ENCODE peak calls at places on chromosomes 4 and X, in nine cellular contexts. P, H, D, B, V, K, X, L and Q are unnamed samples.

GRCh38 chr4:174580597-174580996 is 58.3 kb upstream of the HPGD start:
- DNase-seq in P (no peak), H (no peak), D (no peak), B (peak), V (no peak), K (no peak), X (peak), L (no peak), Q (no peak)

GRCh38 chr4:17552427-17552826 is 24.6 kb upstream of the LAP3 start:
- DNase-seq in P (no peak), H (no peak), D (no peak), B (no peak), V (no peak), K (no peak), X (no peak), L (no peak), Q (no peak)

GRCh38 chr4:48275247-48275646 is 5.6 kb upstream of the TEC start:
- DNase-seq in P (no peak), H (peak), D (no peak), B (peak), V (peak), K (no peak), X (no peak), L (no peak), Q (no peak)

GRCh38 chr4:152943673-152944072 is 7.5 kb downstream of the FHDC1 start:
- DNase-seq in P (no peak), H (no peak), D (no peak), B (peak), V (peak), K (no peak), X (no peak), L (no peak), Q (no peak)

GRCh38 chrX:104189862-104190261 is 23.6 kb downstream of the FAM199X start:
- DNase-seq in P (no peak), H (no peak), D (no peak), B (no peak), V (no peak), K (no peak), X (no peak), L (no peak), Q (no peak)

GRCh38 chr4:152209772-152210493 is 326.0 kb downstream of the FBXW7 start:
- DNase-seq in P (no peak), H (no peak), D (no peak), B (peak), V (no peak), K (no peak), X (no peak), L (no peak), Q (no peak)

GRCh38 chr4:184306470-184306869 is 88.8 kb upstream of the ENPP6 start:
- DNase-seq in P (no peak), H (no peak), D (no peak), B (no peak), V (no peak), K (no peak), X (no peak), L (no peak), Q (no peak)

GRCh38 chrX:68286076-68286475 is 147.2 kb downstream of the OPHN1 start:
- DNase-seq in P (no peak), H (peak), D (no peak), B (no peak), V (peak), K (no peak), X (no peak), L (no peak), Q (no peak)

GRCh38 chr4:122152699-122153328 is 683 bp downstream of the BLTP1 start:
- DNase-seq in P (peak), H (peak), D (no peak), B (peak), V (peak), K (peak), X (peak), L (no peak), Q (peak)

GRCh38 chrX:136086521-136086920 is 60.8 kb upstream of the FHL1 start:
- DNase-seq in P (no peak), H (peak), D (no peak), B (no peak), V (peak), K (no peak), X (no peak), L (no peak), Q (no peak)

GRCh38 chrX:63764946-63765345 is 20.1 kb downstream of the ARHGEF9 start:
- DNase-seq in P (no peak), H (peak), D (no peak), B (no peak), V (peak), K (no peak), X (peak), L (no peak), Q (no peak)

GRCh38 chrX:38513087-38513742 is 48.1 kb upstream of the TSPAN7 start:
- DNase-seq in P (no peak), H (no peak), D (no peak), B (peak), V (no peak), K (no peak), X (no peak), L (no peak), Q (no peak)

GRCh38 chrX:64196606-64197005 is 8.9 kb downstream of the AMER1 start:
- DNase-seq in P (no peak), H (no peak), D (no peak), B (no peak), V (no peak), K (no peak), X (no peak), L (no peak), Q (no peak)

GRCh38 chrX:150704030-150704613 is 10.9 kb downstream of the MTMR1 start:
- DNase-seq in P (no peak), H (peak), D (no peak), B (peak), V (peak), K (no peak), X (no peak), L (no peak), Q (no peak)

GRCh38 chrX:38968817-38969216 is 167.6 kb downstream of the MID1IP1 start:
- DNase-seq in P (no peak), H (no peak), D (no peak), B (peak), V (no peak), K (peak), X (no peak), L (no peak), Q (no peak)

GRCh38 chr4:121873604-121874003 is 3.3 kb upstream of the BBS7 start:
- DNase-seq in P (no peak), H (peak), D (no peak), B (peak), V (no peak), K (no peak), X (no peak), L (no peak), Q (no peak)

GRCh38 chrX:13667940-13668339 is 15.0 kb downstream of the TCEANC start:
- DNase-seq in P (no peak), H (no peak), D (no peak), B (no peak), V (no peak), K (no peak), X (no peak), L (no peak), Q (no peak)

GRCh38 chrX:110944323-110944761 is 148.7 kb upstream of the CHRDL1 start:
- DNase-seq in P (no peak), H (no peak), D (no peak), B (no peak), V (no peak), K (peak), X (peak), L (no peak), Q (no peak)

GRCh38 chr4:89249716-89250361 is 57.8 kb downstream of the GPRIN3 start:
- DNase-seq in P (no peak), H (no peak), D (no peak), B (no peak), V (no peak), K (no peak), X (no peak), L (no peak), Q (no peak)

GRCh38 chrX:154799554-154800348 is 5.5 kb downstream of the MPP1 start:
- DNase-seq in P (peak), H (no peak), D (no peak), B (no peak), V (peak), K (no peak), X (no peak), L (no peak), Q (peak)

GRCh38 chrX:3815896-3816664 is 102.6 kb upstream of the PRKX start:
- DNase-seq in P (peak), H (peak), D (no peak), B (peak), V (peak), K (peak), X (peak), L (no peak), Q (peak)

GRCh38 chr4:139656614-139657486 is 8.8 kb upstream of the MGST2 start:
- DNase-seq in P (no peak), H (peak), D (no peak), B (peak), V (peak), K (no peak), X (peak), L (peak), Q (peak)

GRCh38 chrX:11113731-11114130 is 2.6 kb downstream of the HCCS start:
- DNase-seq in P (no peak), H (peak), D (no peak), B (peak), V (peak), K (no peak), X (no peak), L (no peak), Q (no peak)